ENCODE peak calls at places on chromosomes 1 and 21, in four cellular contexts. M, T, Q and R are unnamed samples.

GRCh38 chr1:197526736-197527371 is 248.4 kb downstream of the DENND1B start:
- DNase-seq in M (no peak), T (no peak), Q (peak), R (no peak)

GRCh38 chr1:114118351-114118990 is 35.2 kb downstream of the SYT6 start:
- DNase-seq in M (no peak), T (no peak), Q (no peak), R (no peak)

GRCh38 chr1:208183977-208184901 is 59.9 kb downstream of the PLXNA2 start:
- DNase-seq in M (peak), T (peak), Q (peak), R (no peak)

GRCh38 chr1:232845521-232845920 is 40.3 kb downstream of the MAP10 start:
- DNase-seq in M (no peak), T (no peak), Q (no peak), R (no peak)

GRCh38 chr1:158353333-158354038 is at the start of gene CD1E:
- DNase-seq in M (no peak), T (no peak), Q (no peak), R (no peak)

GRCh38 chr1:158124034-158124433 is 56.7 kb upstream of the CD1D start:
- DNase-seq in M (no peak), T (no peak), Q (peak), R (no peak)

GRCh38 chr1:8862528-8862927 is 16.0 kb downstream of the ENO1 start:
- DNase-seq in M (no peak), T (no peak), Q (peak), R (no peak)

GRCh38 chr1:197775282-197776262 is at the start of gene DENND1B:
- DNase-seq in M (peak), T (peak), Q (peak), R (peak)

GRCh38 chr21:27715131-27715530 is 748.2 kb upstream of the ADAMTS5 start:
- DNase-seq in M (no peak), T (no peak), Q (no peak), R (no peak)

GRCh38 chr1:101302831-101303511 is 66.2 kb downstream of the S1PR1 start:
- DNase-seq in M (no peak), T (no peak), Q (no peak), R (no peak)

GRCh38 chr1:85611390-85611789 is 30.8 kb downstream of the CCN1 start:
- DNase-seq in M (no peak), T (peak), Q (peak), R (no peak)

GRCh38 chr1:187862506-187862905 is 1033.8 kb downstream of the PLA2G4A start:
- DNase-seq in M (no peak), T (no peak), Q (peak), R (no peak)

GRCh38 chr1:109892476-109893368 is 17.9 kb upstream of the CSF1 start:
- DNase-seq in M (no peak), T (no peak), Q (no peak), R (no peak)

GRCh38 chr1:27600500-27601175 is 3.3 kb downstream of the AHDC1 start:
- DNase-seq in M (no peak), T (no peak), Q (no peak), R (no peak)

GRCh38 chr1:185317886-185318310 is 855 bp upstream of the IVNS1ABP start:
- DNase-seq in M (peak), T (no peak), Q (no peak), R (no peak)

GRCh38 chr1:219810451-219810850 is 117.9 kb downstream of the SLC30A10 start:
- DNase-seq in M (no peak), T (no peak), Q (no peak), R (no peak)

GRCh38 chr1:25568090-25568833 is 24.9 kb downstream of the LDLRAP1 start:
- DNase-seq in M (no peak), T (no peak), Q (peak), R (no peak)
- TF ChIP-seq CTCF in M (no peak), T (peak), Q (peak), R (peak)

DNA sequence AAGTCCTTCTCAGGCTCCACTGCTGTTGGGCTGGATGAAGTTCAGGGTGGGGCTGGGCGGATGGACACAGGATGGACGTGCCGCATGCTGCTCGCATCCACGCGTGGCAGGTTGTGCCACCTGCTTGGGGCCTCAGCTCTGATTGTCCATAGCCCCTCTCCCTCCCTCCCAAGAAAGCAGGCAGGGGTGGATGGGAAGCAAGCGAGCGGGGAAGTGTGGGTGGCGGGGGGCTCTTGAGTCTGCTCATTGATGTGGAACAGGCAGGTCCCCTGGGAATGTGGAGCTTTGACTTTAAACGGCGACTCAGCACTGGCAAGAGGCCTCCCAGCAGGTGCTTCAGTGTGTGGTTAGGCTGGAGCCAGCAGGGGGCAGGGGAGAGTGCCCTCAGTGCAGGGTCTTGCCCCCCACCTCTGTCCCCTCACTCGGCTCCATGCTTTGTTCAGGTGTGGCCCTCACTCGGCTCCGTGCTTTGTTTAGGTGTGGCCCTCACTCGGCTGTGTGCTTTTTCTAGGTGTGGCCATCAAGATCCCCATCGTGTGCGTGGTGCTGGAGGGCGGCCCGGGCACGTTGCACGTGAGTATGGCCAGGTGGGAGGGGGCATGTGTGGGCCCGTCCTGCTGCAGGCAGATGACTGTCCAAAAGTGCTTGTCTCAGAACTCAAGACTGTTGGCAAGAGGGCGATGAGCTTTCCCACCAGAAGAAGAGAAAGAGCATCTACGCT is 23.9 kb downstream of the TRPM2 start:
- DNase-seq in M (no peak), T (no peak), Q (no peak), R (no peak)
- TF ChIP-seq CTCF in M (no peak), T (no peak), Q (peak), R (no peak)

DNA sequence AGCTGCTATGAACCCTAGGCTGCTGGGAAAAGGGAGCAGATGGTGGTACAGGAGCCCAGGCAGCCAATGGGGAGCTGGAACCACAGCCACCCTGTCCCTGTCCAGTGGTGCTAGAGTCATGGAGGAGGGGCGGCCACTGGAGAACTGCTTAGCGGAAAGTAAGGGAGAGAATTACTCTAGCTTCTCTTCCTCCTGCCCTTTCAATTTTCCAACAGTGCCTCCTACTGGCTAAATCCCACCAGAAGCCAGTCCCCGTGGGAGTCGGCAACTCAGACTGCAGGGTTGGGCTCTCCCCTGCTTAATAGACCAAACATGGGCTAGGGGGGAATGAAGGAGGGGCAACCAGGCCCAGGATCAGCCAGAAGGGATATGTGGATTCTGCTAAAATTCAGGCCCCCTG is 154.5 kb downstream of the ACTL8 start:
- DNase-seq in M (peak), T (no peak), Q (peak), R (no peak)
- TF ChIP-seq CTCF in M (no peak), T (peak), Q (peak), R (peak)

DNA sequence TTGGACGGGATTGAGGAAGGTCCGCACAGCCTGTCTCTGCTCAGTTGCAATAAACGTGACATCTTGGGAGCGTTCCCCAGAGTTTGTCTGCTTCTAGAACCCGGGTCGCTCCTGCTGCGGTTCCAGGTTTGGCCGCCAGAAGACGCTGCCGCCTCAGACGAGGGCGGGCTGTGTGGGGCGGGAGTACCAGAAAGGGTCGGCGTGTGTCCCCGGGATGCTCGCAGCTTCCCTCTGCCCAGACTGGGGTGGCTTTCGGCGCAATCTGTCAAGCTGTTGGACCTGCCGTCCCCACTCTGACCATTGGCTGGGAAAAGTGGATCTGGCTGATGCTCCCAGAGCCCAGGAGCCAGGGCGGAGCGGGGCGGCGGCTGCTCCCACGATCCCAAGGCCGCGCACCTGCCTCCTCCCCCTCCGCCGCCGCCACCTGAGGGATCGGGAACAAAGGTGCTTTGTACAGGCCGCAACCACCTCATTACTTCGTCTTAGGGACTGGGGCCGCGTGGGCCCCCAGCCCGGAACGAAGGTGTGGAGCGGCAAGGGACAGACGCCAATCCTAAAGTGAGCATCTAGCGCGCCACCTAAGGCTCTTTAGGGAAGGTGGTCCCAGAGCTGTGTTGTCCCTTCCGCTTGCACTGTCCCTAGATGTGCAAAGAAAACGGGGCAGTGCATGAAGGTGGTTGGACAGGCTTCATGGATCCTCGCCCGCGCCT is 683 bp upstream of the EFNA4 start:
- DNase-seq in M (peak), T (no peak), Q (peak), R (no peak)
- TF ChIP-seq CTCF in M (peak), T (peak), Q (peak), R (peak)

DNA sequence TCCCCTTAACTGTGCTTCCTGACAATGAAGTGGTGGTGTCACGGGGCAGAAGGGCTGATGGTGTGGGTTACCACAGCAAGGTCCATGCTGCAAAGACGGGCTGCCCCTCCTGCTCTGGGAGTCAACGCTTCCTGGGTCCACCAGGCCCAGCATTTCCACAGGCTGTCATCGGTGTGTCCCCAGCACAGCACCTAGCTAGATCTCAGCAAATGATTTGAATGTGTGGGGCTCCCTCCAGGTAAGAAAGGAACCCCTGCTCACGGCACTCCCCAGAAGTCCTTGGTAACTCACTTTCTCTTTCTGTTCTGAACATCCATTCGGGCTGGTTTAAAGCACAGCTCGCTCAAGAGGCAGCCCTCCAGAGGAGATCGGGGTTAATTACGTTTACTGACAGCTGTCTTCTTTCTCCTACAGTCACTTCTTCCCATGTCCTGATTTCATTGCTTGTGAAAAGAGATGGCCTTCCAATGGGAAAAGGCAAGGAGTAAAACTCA is 27.3 kb downstream of the HIVEP3 start:
- DNase-seq in M (peak), T (no peak), Q (no peak), R (no peak)
- TF ChIP-seq CTCF in M (no peak), T (no peak), Q (no peak), R (no peak)

DNA sequence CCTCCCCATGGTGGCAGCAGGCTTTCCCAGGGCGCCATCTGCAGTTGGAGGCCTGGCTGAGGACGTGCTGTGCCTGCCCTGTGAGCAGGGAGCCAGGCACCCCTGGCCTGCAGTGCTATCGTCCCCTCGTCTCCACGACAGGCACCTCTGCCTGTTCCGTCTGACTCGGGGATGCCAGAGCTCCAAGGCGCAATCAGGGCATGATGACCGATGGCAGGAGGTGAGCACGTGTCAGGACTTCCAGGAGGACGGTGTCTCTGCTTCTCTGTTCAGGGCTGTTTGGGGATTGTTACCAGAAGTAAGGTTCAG is 125.2 kb downstream of the PCBP3 start:
- DNase-seq in M (no peak), T (no peak), Q (peak), R (no peak)
- TF ChIP-seq CTCF in M (no peak), T (peak), Q (peak), R (peak)

DNA sequence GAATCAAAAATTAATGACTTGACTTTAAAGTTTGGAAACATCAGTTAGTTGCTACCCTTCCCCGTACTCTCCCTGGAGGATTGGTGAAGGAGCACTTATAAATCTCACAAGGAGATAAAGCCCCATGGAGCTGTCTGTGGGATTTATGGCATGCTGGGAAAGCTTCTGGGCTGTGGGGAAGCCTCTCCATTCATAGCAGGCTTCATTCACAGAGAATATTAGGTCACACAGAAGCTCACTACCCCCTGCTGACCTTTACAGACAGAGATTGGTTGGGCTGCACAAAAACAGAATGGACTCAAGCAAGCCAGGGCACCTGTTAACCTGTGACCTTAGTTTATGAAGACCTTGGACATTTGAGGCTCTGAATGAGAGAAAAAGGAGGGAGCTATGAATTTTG is 32.1 kb downstream of the RGL1 start:
- DNase-seq in M (no peak), T (no peak), Q (no peak), R (no peak)
- TF ChIP-seq CTCF in M (no peak), T (no peak), Q (no peak), R (no peak)

GRCh38 chr1:70143052-70143659 is 62.2 kb downstream of the LRRC40 start:
- DNase-seq in M (no peak), T (peak), Q (peak), R (no peak)
- TF ChIP-seq CTCF in M (no peak), T (peak), Q (peak), R (peak)

GRCh38 chr1:74731399-74732052 is 1.3 kb downstream of the CRYZ start:
- DNase-seq in M (peak), T (no peak), Q (peak), R (no peak)
- TF ChIP-seq CTCF in M (no peak), T (no peak), Q (no peak), R (no peak)

GRCh38 chr1:99754697-99755096 is 11.7 kb downstream of the FRRS1 start:
- DNase-seq in M (no peak), T (no peak), Q (no peak), R (no peak)
- TF ChIP-seq CTCF in M (no peak), T (no peak), Q (no peak), R (no peak)